ENCODE peak calls at places on chromosomes 6 and 20, in four cellular contexts. X is ureter; F is HEK293T; P is activated CD4-positive, alpha-beta T cell treated with anti-CD3 and anti-CD28 coated beads for 1 hour. M is an unnamed sample.

GRCh38 chr6:136134275-136134674 is 115.8 kb downstream of the MTFR2 start:
- DNase-seq in X (no peak), F (no peak), P (no peak), M (no peak)

GRCh38 chr6:128114164-128114563 is 213.3 kb upstream of the THEMIS start:
- DNase-seq in X (no peak), F (no peak), P (no peak), M (no peak)

GRCh38 chr6:14664616-14665315 is 547.2 kb downstream of the CD83 start:
- DNase-seq in X (no peak), F (no peak), P (no peak), M (no peak)

GRCh38 chr6:169162968-169163903 is 90.4 kb downstream of the THBS2 start:
- DNase-seq in X (peak), F (no peak), P (no peak), M (no peak)

GRCh38 chr20:62776692-62777527 is 19.4 kb upstream of the MRGBP start:
- DNase-seq in X (no peak), F (peak), P (peak), M (no peak)

GRCh38 chr6:13165518-13166186 is 162.7 kb downstream of the TBC1D7 start:
- DNase-seq in X (no peak), F (no peak), P (no peak), M (no peak)

GRCh38 chr6:166615059-166615770 is 11.8 kb downstream of the RPS6KA2 start:
- DNase-seq in X (peak), F (no peak), P (no peak), M (no peak)

GRCh38 chr20:1820137-1821074 is 74.8 kb upstream of the SIRPA start:
- DNase-seq in X (no peak), F (no peak), P (no peak), M (no peak)

GRCh38 chr20:53149652-53150205 is 177.6 kb downstream of the TSHZ2 start:
- DNase-seq in X (no peak), F (no peak), P (no peak), M (no peak)

GRCh38 chr20:43949248-43949647 is 34.6 kb downstream of the TOX2 start:
- DNase-seq in X (no peak), F (no peak), P (no peak), M (no peak)

GRCh38 chr6:31908791-31909190 is 6.9 kb upstream of the ZBTB12 start:
- DNase-seq in X (no peak), F (no peak), P (no peak), M (no peak)

GRCh38 chr6:133871131-133871530 is 17.8 kb upstream of the TCF21 start:
- DNase-seq in X (no peak), F (no peak), P (no peak), M (no peak)

GRCh38 chr20:63216041-63216848 is at the start of gene YTHDF1:
- DNase-seq in X (peak), F (peak), P (peak), M (peak)

GRCh38 chr20:25865715-25866656 is 169.3 kb upstream of the ZNF337 start:
- DNase-seq in X (peak), F (no peak), P (peak), M (peak)

GRCh38 chr20:49657118-49657901 is 56.4 kb downstream of the B4GALT5 start:
- DNase-seq in X (no peak), F (no peak), P (no peak), M (no peak)

GRCh38 chr6:19845271-19846046 is 8.3 kb downstream of the ID4 start:
- DNase-seq in X (no peak), F (no peak), P (no peak), M (no peak)

GRCh38 chr6:67882436-67883311 is 752.4 kb upstream of the ADGRB3 start:
- DNase-seq in X (no peak), F (no peak), P (no peak), M (no peak)

GRCh38 chr6:7730411-7730810 is 4.5 kb downstream of the BMP6 start:
- DNase-seq in X (no peak), F (no peak), P (no peak), M (no peak)

GRCh38 chr6:7468382-7469081 is 72.9 kb upstream of the DSP start:
- DNase-seq in X (no peak), F (peak), P (no peak), M (no peak)

GRCh38 chr6:136077834-136078576 is 172.1 kb downstream of the MTFR2 start:
- DNase-seq in X (no peak), F (no peak), P (no peak), M (no peak)

GRCh38 chr20:62018437-62019143 is 47.1 kb downstream of the TAF4 start:
- DNase-seq in X (no peak), F (no peak), P (no peak), M (no peak)

GRCh38 chr6:37698264-37699137 is 818 bp upstream of the MDGA1 start:
- DNase-seq in X (no peak), F (peak), P (peak), M (peak)

GRCh38 chr6:159077123-159077522 is 32.3 kb upstream of the TAGAP start:
- DNase-seq in X (no peak), F (no peak), P (no peak), M (no peak)

GRCh38 chr20:16801919-16802651 is 53.9 kb downstream of the OTOR start:
- DNase-seq in X (no peak), F (peak), P (no peak), M (peak)

GRCh38 chr20:34475979-34476736 is 40.1 kb upstream of the DYNLRB1 start:
- DNase-seq in X (peak), F (peak), P (no peak), M (peak)

GRCh38 chr6:88748141-88748540 is 215.3 kb downstream of the RNGTT start:
- DNase-seq in X (no peak), F (no peak), P (no peak), M (no peak)

GRCh38 chr6:106134087-106134770 is 48.1 kb downstream of the PRDM1 start:
- DNase-seq in X (peak), F (no peak), P (no peak), M (no peak)

GRCh38 chr20:5843054-5843731 is 93.0 kb downstream of the SHLD1 start:
- DNase-seq in X (no peak), F (no peak), P (no peak), M (no peak)

GRCh38 chr6:159701413-159701999 is 8.5 kb upstream of the SOD2 start:
- DNase-seq in X (no peak), F (peak), P (no peak), M (no peak)

GRCh38 chr6:31575335-31575901 is at the start of gene TNF:
- DNase-seq in X (peak), F (no peak), P (peak), M (peak)

GRCh38 chr20:24720957-24721356 is 228.1 kb upstream of the CST7 start:
- DNase-seq in X (no peak), F (no peak), P (no peak), M (no peak)

GRCh38 chr6:157405986-157406385 is 25.0 kb downstream of the ZDHHC14 start:
- DNase-seq in X (no peak), F (no peak), P (no peak), M (no peak)

GRCh38 chr6:34771727-34772126 is 14.4 kb downstream of the SNRPC start:
- DNase-seq in X (no peak), F (no peak), P (no peak), M (no peak)

GRCh38 chr6:9657994-9658393 is 756.9 kb downstream of the TFAP2A start:
- DNase-seq in X (no peak), F (no peak), P (no peak), M (no peak)

GRCh38 chr6:113734886-113735481 is 122.2 kb upstream of the MARCKS start:
- DNase-seq in X (no peak), F (no peak), P (no peak), M (no peak)

GRCh38 chr6:24033284-24033683 is 92.7 kb upstream of the NRSN1 start:
- DNase-seq in X (no peak), F (no peak), P (no peak), M (no peak)

GRCh38 chr6:25922301-25922700 is 8.2 kb downstream of the SLC17A2 start:
- DNase-seq in X (no peak), F (no peak), P (no peak), M (no peak)

GRCh38 chr6:137925299-137925698 is 58.2 kb downstream of the TNFAIP3 start:
- DNase-seq in X (no peak), F (no peak), P (no peak), M (no peak)

M was measured in activated B cell treated with CpG ODN at 0.5 μM for 24 hours.